ENCODE peak calls at places on chromosomes 3 and 15, in six cellular contexts. One of them, this sample, is unnamed.

GRCh38 chr3:124542483-124542882 is 187.8 kb upstream of the UMPS start:
- DNase-seq in A549: no peak
- DNase-seq in Peyer's patch: no peak
- DNase-seq in cardiac fibroblast: no peak
- DNase-seq in sigmoid colon: no peak
- DNase-seq in transverse colon: no peak
- DNase-seq in this sample: no peak

GRCh38 chr15:47551079-47551478 is 166.2 kb upstream of the SEMA6D start:
- DNase-seq in A549: no peak
- DNase-seq in Peyer's patch: no peak
- DNase-seq in cardiac fibroblast: no peak
- DNase-seq in sigmoid colon: no peak
- DNase-seq in transverse colon: no peak
- DNase-seq in this sample: no peak

GRCh38 chr3:68996356-68996995 is 17.0 kb downstream of the EOGT start:
- DNase-seq in A549: no peak
- DNase-seq in Peyer's patch: no peak
- DNase-seq in cardiac fibroblast: peak
- DNase-seq in sigmoid colon: no peak
- DNase-seq in transverse colon: no peak
- DNase-seq in this sample: no peak

GRCh38 chr3:191330309-191330712 is at the start of gene UTS2B:
- DNase-seq in A549: peak
- DNase-seq in Peyer's patch: no peak
- DNase-seq in cardiac fibroblast: peak
- DNase-seq in sigmoid colon: no peak
- DNase-seq in transverse colon: no peak
- DNase-seq in this sample: no peak

GRCh38 chr15:62649793-62650420 is 392.6 kb upstream of the TPM1 start:
- DNase-seq in A549: no peak
- DNase-seq in Peyer's patch: no peak
- DNase-seq in cardiac fibroblast: peak
- DNase-seq in sigmoid colon: peak
- DNase-seq in transverse colon: no peak
- DNase-seq in this sample: no peak

GRCh38 chr15:60941448-60941847 is 287.7 kb downstream of the RORA start:
- DNase-seq in A549: no peak
- DNase-seq in Peyer's patch: no peak
- DNase-seq in cardiac fibroblast: peak
- DNase-seq in sigmoid colon: no peak
- DNase-seq in transverse colon: no peak
- DNase-seq in this sample: no peak

GRCh38 chr3:157175678-157176077 is 15.7 kb upstream of the CCNL1 start:
- DNase-seq in A549: peak
- DNase-seq in Peyer's patch: peak
- DNase-seq in cardiac fibroblast: no peak
- DNase-seq in sigmoid colon: peak
- DNase-seq in transverse colon: peak
- DNase-seq in this sample: no peak

GRCh38 chr3:101253429-101253828 is 66.9 kb downstream of the IMPG2 start:
- DNase-seq in A549: no peak
- DNase-seq in Peyer's patch: no peak
- DNase-seq in cardiac fibroblast: peak
- DNase-seq in sigmoid colon: no peak
- DNase-seq in transverse colon: no peak
- DNase-seq in this sample: no peak

GRCh38 chr3:13714251-13714916 is 165.5 kb downstream of the FBLN2 start:
- DNase-seq in A549: no peak
- DNase-seq in Peyer's patch: peak
- DNase-seq in cardiac fibroblast: no peak
- DNase-seq in sigmoid colon: peak
- DNase-seq in transverse colon: no peak
- DNase-seq in this sample: no peak

GRCh38 chr3:142644502-142644901 is 48.3 kb downstream of the PLS1 start:
- DNase-seq in A549: no peak
- DNase-seq in Peyer's patch: no peak
- DNase-seq in cardiac fibroblast: no peak
- DNase-seq in sigmoid colon: no peak
- DNase-seq in transverse colon: no peak
- DNase-seq in this sample: no peak

GRCh38 chr3:6250167-6250566 is 610.7 kb upstream of the GRM7 start:
- DNase-seq in A549: no peak
- DNase-seq in Peyer's patch: no peak
- DNase-seq in cardiac fibroblast: no peak
- DNase-seq in sigmoid colon: no peak
- DNase-seq in transverse colon: no peak
- DNase-seq in this sample: no peak

GRCh38 chr3:22353126-22353525 is 602.1 kb upstream of the ZNF385D start:
- DNase-seq in A549: no peak
- DNase-seq in Peyer's patch: no peak
- DNase-seq in cardiac fibroblast: no peak
- DNase-seq in sigmoid colon: no peak
- DNase-seq in transverse colon: no peak
- DNase-seq in this sample: no peak

GRCh38 chr3:82462977-82463376 is 701.5 kb upstream of the GBE1 start:
- DNase-seq in A549: no peak
- DNase-seq in Peyer's patch: no peak
- DNase-seq in cardiac fibroblast: no peak
- DNase-seq in sigmoid colon: no peak
- DNase-seq in transverse colon: no peak
- DNase-seq in this sample: no peak

GRCh38 chr15:85473455-85473854 is 93.1 kb downstream of the AKAP13 start:
- DNase-seq in A549: no peak
- DNase-seq in Peyer's patch: no peak
- DNase-seq in cardiac fibroblast: peak
- DNase-seq in sigmoid colon: no peak
- DNase-seq in transverse colon: no peak
- DNase-seq in this sample: peak

GRCh38 chr3:44995142-44995770 is 19.2 kb downstream of the EXOSC7 start:
- DNase-seq in A549: no peak
- DNase-seq in Peyer's patch: no peak
- DNase-seq in cardiac fibroblast: peak
- DNase-seq in sigmoid colon: peak
- DNase-seq in transverse colon: no peak
- DNase-seq in this sample: peak

GRCh38 chr15:88920186-88920891 is 7.2 kb upstream of the MFGE8 start:
- DNase-seq in A549: peak
- DNase-seq in Peyer's patch: no peak
- DNase-seq in cardiac fibroblast: peak
- DNase-seq in sigmoid colon: no peak
- DNase-seq in transverse colon: no peak
- DNase-seq in this sample: no peak

GRCh38 chr3:49674491-49674983 is 386 bp downstream of the APEH start:
- DNase-seq in A549: no peak
- DNase-seq in Peyer's patch: no peak
- DNase-seq in cardiac fibroblast: no peak
- DNase-seq in sigmoid colon: peak
- DNase-seq in transverse colon: peak
- DNase-seq in this sample: no peak

GRCh38 chr3:8885806-8886205 is 77.5 kb downstream of the RAD18 start:
- DNase-seq in A549: no peak
- DNase-seq in Peyer's patch: no peak
- DNase-seq in cardiac fibroblast: no peak
- DNase-seq in sigmoid colon: no peak
- DNase-seq in transverse colon: no peak
- DNase-seq in this sample: no peak

GRCh38 chr15:78307977-78308376 is 8.6 kb upstream of the SKIC8 start:
- DNase-seq in A549: no peak
- DNase-seq in Peyer's patch: no peak
- DNase-seq in cardiac fibroblast: no peak
- DNase-seq in sigmoid colon: no peak
- DNase-seq in transverse colon: no peak
- DNase-seq in this sample: no peak

DNA sequence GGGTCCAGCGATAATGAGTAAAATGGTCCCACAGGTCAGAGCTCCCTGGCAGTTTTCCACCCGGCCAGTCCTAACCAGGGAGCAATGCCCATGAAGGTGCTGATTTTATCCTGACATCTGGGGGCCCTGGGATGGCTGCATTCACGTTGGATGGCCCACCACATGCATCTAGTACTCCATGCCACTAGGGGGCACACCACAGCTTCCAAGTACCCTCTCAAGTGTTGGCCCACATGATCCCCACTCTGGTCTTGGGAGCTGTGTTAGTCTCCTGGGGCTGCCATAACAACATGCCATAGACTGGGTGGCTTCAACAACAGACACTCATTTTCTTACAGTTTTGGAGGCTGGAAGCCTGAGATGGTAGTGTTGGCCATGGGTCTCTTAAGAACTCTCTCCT is 225.5 kb downstream of the SLCO3A1 start:
- DNase-seq in A549: peak
- DNase-seq in Peyer's patch: no peak
- DNase-seq in cardiac fibroblast: peak
- DNase-seq in sigmoid colon: no peak
- DNase-seq in transverse colon: no peak
- DNase-seq in this sample: no peak
- TF ChIP-seq CTCF in A549: peak
- TF ChIP-seq CTCF in Peyer's patch: peak
- TF ChIP-seq CTCF in cardiac fibroblast: peak
- TF ChIP-seq CTCF in sigmoid colon: no peak
- TF ChIP-seq CTCF in transverse colon: no peak
- TF ChIP-seq CTCF in this sample: peak

GRCh38 chr3:149414557-149415231 is 37.2 kb upstream of the TM4SF1 start:
- DNase-seq in A549: no peak
- DNase-seq in Peyer's patch: no peak
- DNase-seq in cardiac fibroblast: peak
- DNase-seq in sigmoid colon: no peak
- DNase-seq in transverse colon: no peak
- DNase-seq in this sample: no peak

GRCh38 chr3:149407898-149408297 is 30.4 kb upstream of the TM4SF1 start:
- DNase-seq in A549: no peak
- DNase-seq in Peyer's patch: no peak
- DNase-seq in cardiac fibroblast: no peak
- DNase-seq in sigmoid colon: no peak
- DNase-seq in transverse colon: no peak
- DNase-seq in this sample: no peak

GRCh38 chr3:149406244-149406752 is 28.8 kb upstream of the TM4SF1 start:
- DNase-seq in A549: no peak
- DNase-seq in Peyer's patch: no peak
- DNase-seq in cardiac fibroblast: no peak
- DNase-seq in sigmoid colon: no peak
- DNase-seq in transverse colon: no peak
- DNase-seq in this sample: no peak

GRCh38 chr3:149411583-149411982 is 34.1 kb upstream of the TM4SF1 start:
- DNase-seq in A549: no peak
- DNase-seq in Peyer's patch: no peak
- DNase-seq in cardiac fibroblast: no peak
- DNase-seq in sigmoid colon: no peak
- DNase-seq in transverse colon: no peak
- DNase-seq in this sample: no peak

GRCh38 chr3:149409351-149409750 is 31.9 kb upstream of the TM4SF1 start:
- DNase-seq in A549: no peak
- DNase-seq in Peyer's patch: no peak
- DNase-seq in cardiac fibroblast: no peak
- DNase-seq in sigmoid colon: no peak
- DNase-seq in transverse colon: no peak
- DNase-seq in this sample: no peak
- H3K4me3 ChIP-seq in A549: no peak
- H3K4me3 ChIP-seq in Peyer's patch: no peak
- H3K4me3 ChIP-seq in cardiac fibroblast: no peak
- H3K4me3 ChIP-seq in sigmoid colon: no peak
- H3K4me3 ChIP-seq in transverse colon: no peak
- H3K4me3 ChIP-seq in this sample: no peak

GRCh38 chr3:110459021-110459420 is 612.6 kb upstream of the NECTIN3 start:
- DNase-seq in A549: no peak
- DNase-seq in Peyer's patch: no peak
- DNase-seq in cardiac fibroblast: peak
- DNase-seq in sigmoid colon: no peak
- DNase-seq in transverse colon: no peak
- DNase-seq in this sample: peak

GRCh38 chr3:110457508-110457907 is 614.1 kb upstream of the NECTIN3 start:
- DNase-seq in A549: no peak
- DNase-seq in Peyer's patch: no peak
- DNase-seq in cardiac fibroblast: no peak
- DNase-seq in sigmoid colon: no peak
- DNase-seq in transverse colon: no peak
- DNase-seq in this sample: no peak

GRCh38 chr3:110454066-110454465 is 617.5 kb upstream of the NECTIN3 start:
- DNase-seq in A549: no peak
- DNase-seq in Peyer's patch: no peak
- DNase-seq in cardiac fibroblast: peak
- DNase-seq in sigmoid colon: no peak
- DNase-seq in transverse colon: no peak
- DNase-seq in this sample: no peak

GRCh38 chr3:110456001-110456400 is 615.6 kb upstream of the NECTIN3 start:
- DNase-seq in A549: no peak
- DNase-seq in Peyer's patch: no peak
- DNase-seq in cardiac fibroblast: no peak
- DNase-seq in sigmoid colon: no peak
- DNase-seq in transverse colon: no peak
- DNase-seq in this sample: no peak

DNA sequence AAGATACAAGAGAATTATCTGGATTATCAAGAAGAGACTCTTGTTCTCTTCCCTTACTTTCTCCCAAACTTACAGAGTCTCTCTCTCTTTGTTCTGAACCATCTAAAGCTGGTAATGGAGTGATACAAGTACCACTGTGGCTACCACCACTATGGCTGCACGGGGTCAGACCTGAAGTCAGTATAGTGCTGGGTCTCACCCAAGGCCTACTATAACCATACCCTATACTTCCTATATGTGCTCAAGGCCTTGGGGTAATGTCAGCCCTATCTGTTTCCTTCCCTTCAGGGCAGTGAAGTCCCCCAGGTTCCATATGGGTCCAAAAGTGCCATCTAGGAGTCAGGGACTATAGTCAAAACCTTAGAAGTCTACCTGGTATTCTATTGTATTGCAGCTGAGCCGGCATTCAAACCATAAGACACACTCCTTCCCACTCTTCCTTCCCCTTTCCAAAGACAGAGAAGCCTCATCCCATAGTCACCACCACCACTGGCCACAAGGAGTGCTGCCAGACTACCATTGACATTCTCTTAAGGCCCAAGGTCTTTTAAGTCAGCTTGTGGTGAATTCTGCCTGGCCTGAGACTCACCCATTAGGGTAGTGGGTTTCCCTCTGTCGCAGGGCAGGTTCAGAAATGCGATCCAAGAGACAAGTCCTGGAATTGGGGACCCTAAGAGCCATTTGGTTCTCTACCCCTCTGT is 615.0 kb upstream of the NECTIN3 start:
- DNase-seq in A549: no peak
- DNase-seq in Peyer's patch: no peak
- DNase-seq in cardiac fibroblast: no peak
- DNase-seq in sigmoid colon: no peak
- DNase-seq in transverse colon: no peak
- DNase-seq in this sample: no peak
- TF ChIP-seq CTCF in A549: no peak
- TF ChIP-seq CTCF in Peyer's patch: no peak
- TF ChIP-seq CTCF in cardiac fibroblast: no peak
- TF ChIP-seq CTCF in sigmoid colon: no peak
- TF ChIP-seq CTCF in transverse colon: no peak
- TF ChIP-seq CTCF in this sample: no peak

DNA sequence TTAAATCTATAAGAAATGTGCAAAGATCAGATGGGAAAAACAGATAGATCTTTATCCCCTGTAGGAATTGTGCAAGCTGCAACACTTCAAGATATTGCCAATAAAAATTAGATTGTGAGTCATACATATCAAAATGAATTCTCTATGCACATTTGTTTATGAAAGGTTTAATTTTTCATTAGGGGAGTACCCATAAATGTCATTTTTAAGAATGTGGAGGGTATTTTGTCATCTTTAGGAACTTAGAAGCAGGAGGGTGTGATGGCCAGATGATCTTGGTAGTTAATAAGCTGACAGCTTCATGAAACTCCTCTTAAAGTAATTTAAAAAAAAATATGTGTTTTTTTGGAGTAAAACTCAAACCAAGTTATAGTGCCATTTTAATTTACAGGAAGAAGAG is 3.0 kb downstream of the PIAS1 start:
- DNase-seq in A549: no peak
- DNase-seq in Peyer's patch: no peak
- DNase-seq in cardiac fibroblast: no peak
- DNase-seq in sigmoid colon: no peak
- DNase-seq in transverse colon: no peak
- DNase-seq in this sample: no peak
- H3K4me3 ChIP-seq in A549: no peak
- H3K4me3 ChIP-seq in Peyer's patch: peak
- H3K4me3 ChIP-seq in cardiac fibroblast: no peak
- H3K4me3 ChIP-seq in sigmoid colon: peak
- H3K4me3 ChIP-seq in transverse colon: no peak
- H3K4me3 ChIP-seq in this sample: no peak